ENCODE peak calls at places on chromosomes 12 and 14, in nine cellular contexts. P, C, I, M, N, S, A, J and Y are unnamed samples.

GRCh38 chr12:112380663-112381420 is 1.4 kb downstream of the HECTD4 start:
- DNase-seq in P (no peak), C (no peak), I (peak; percentile 49), M (no peak), N (no peak), S (peak; percentile 40), A (no peak), J (no peak), Y (peak; percentile 9)

GRCh38 chr12:58028294-58028693 is 86.9 kb downstream of the ATP23 start:
- DNase-seq in P (no peak), C (no peak), I (no peak), M (no peak), N (no peak), S (no peak), A (no peak), J (no peak), Y (no peak)

GRCh38 chr12:121708313-121709063 is 4.1 kb upstream of the TMEM120B start:
- DNase-seq in P (peak; percentile 53), C (no peak), I (no peak), M (no peak), N (no peak), S (no peak), A (no peak), J (no peak), Y (no peak)

GRCh38 chr12:64273527-64274403 is 51.7 kb upstream of the KICS2 start:
- DNase-seq in P (peak; percentile 5), C (peak; percentile 65), I (peak; percentile 2), M (no peak), N (no peak), S (peak; percentile 27), A (no peak), J (peak; percentile 50), Y (peak; percentile 7)

GRCh38 chr12:33770652-33771051 is 251.6 kb upstream of the ALG10 start:
- DNase-seq in P (no peak), C (no peak), I (no peak), M (no peak), N (no peak), S (no peak), A (no peak), J (no peak), Y (no peak)

GRCh38 chr12:101018540-101018939 is 191.5 kb downstream of the SLC5A8 start:
- DNase-seq in P (no peak), C (peak; percentile 95), I (no peak), M (no peak), N (peak; percentile 92), S (no peak), A (no peak), J (peak; percentile 91), Y (no peak)

GRCh38 chr12:65788912-65789311 is 35.4 kb upstream of the HMGA2 start:
- DNase-seq in P (no peak), C (no peak), I (no peak), M (no peak), N (no peak), S (no peak), A (no peak), J (no peak), Y (no peak)

GRCh38 chr14:105930572-105930971 is 404.2 kb downstream of the TMEM121 start:
- DNase-seq in P (no peak), C (no peak), I (no peak), M (no peak), N (no peak), S (no peak), A (no peak), J (no peak), Y (no peak)

GRCh38 chr12:53380797-53381738 is 1.1 kb downstream of the SP1 start:
- DNase-seq in P (no peak), C (peak; percentile 81), I (no peak), M (no peak), N (peak; percentile 46), S (no peak), A (no peak), J (peak; percentile 64), Y (no peak)

GRCh38 chr14:104462651-104463630 is 116.6 kb upstream of the C14orf180 start:
- DNase-seq in P (no peak), C (peak; percentile 21), I (no peak), M (no peak), N (no peak), S (peak; percentile 15), A (no peak), J (no peak), Y (no peak)

GRCh38 chr14:65866422-65866821 is 453.9 kb downstream of the FUT8 start:
- DNase-seq in P (no peak), C (no peak), I (no peak), M (no peak), N (no peak), S (no peak), A (no peak), J (no peak), Y (no peak)

GRCh38 chr12:49580572-49581535 is 12.9 kb upstream of the MCRS1 start:
- DNase-seq in P (peak; percentile 30), C (peak; percentile 95), I (peak; percentile 58), M (peak; percentile 23), N (peak; percentile 66), S (peak; percentile 72), A (peak; percentile 40), J (peak; percentile 85), Y (peak; percentile 35)

GRCh38 chr12:32063796-32064195 is 42.9 kb upstream of the BICD1 start:
- DNase-seq in P (no peak), C (no peak), I (no peak), M (no peak), N (no peak), S (no peak), A (no peak), J (no peak), Y (no peak)

GRCh38 chr12:48446372-48446771 is 26.0 kb upstream of the ANP32D start:
- DNase-seq in P (no peak), C (no peak), I (no peak), M (no peak), N (no peak), S (no peak), A (no peak), J (peak; percentile 2), Y (no peak)

GRCh38 chr12:96258451-96258933 is 64.3 kb downstream of the ELK3 start:
- DNase-seq in P (no peak), C (no peak), I (peak; percentile 38), M (no peak), N (peak; percentile 91), S (no peak), A (no peak), J (peak; percentile 95), Y (no peak)

GRCh38 chr12:30840715-30841114 is 85.8 kb upstream of the TSPAN11 start:
- DNase-seq in P (no peak), C (peak; percentile 3), I (no peak), M (no peak), N (no peak), S (no peak), A (no peak), J (no peak), Y (no peak)